ENCODE peak calls at places on chromosome 18, in nine cellular contexts. R is fibroblast of pulmonary artery, E is kidney, P is upper lobe of right lung, O is HFFc6, H is H9, V is lower leg skin, I is endothelial cell, W is brain microvascular endothelial cell. A is an unnamed sample.
A peak's percentile ranks its signal among the peaks of the same experiment; 100 is the strongest.

GRCh38 chr18:77470836-77471413 is 221.3 kb downstream of the GALR1 start:
- DNase-seq in H (no peak), R (peak; percentile 4), V (no peak), E (no peak), O (no peak), I (no peak), W (peak; percentile 31), P (no peak), A (no peak)

GRCh38 chr18:39062426-39062825 is 1496.8 kb upstream of the CELF4 start:
- DNase-seq in O (no peak), W (no peak), E (no peak), P (no peak), H (no peak), I (no peak), R (no peak), V (no peak), A (no peak)

GRCh38 chr18:69725009-69725408 is 222.7 kb downstream of the CD226 start:
- DNase-seq in O (no peak), I (no peak), P (no peak), V (no peak), R (peak; percentile 13), H (no peak), W (no peak), E (no peak), A (no peak)

GRCh38 chr18:49081511-49082146 is 130.9 kb upstream of the SMAD7 start:
- DNase-seq in R (no peak), H (no peak), P (no peak), E (no peak), W (peak; percentile 27), O (no peak), I (no peak), V (no peak), A (no peak)

GRCh38 chr18:27467073-27467472 is 282.0 kb upstream of the CHST9 start:
- DNase-seq in E (no peak), H (no peak), O (no peak), P (no peak), I (no peak), R (no peak), V (no peak), W (no peak), A (no peak)

GRCh38 chr18:26540041-26540628 is 8.2 kb downstream of the KCTD1 start:
- DNase-seq in R (peak; percentile 49), E (no peak), P (no peak), H (no peak), V (no peak), I (no peak), O (peak; percentile 68), W (no peak), A (no peak)

GRCh38 chr18:48374423-48375149 is 34.6 kb downstream of the ZBTB7C start:
- DNase-seq in V (no peak), E (no peak), P (no peak), W (no peak), H (no peak), R (peak; percentile 3), O (no peak), I (no peak), A (no peak)

GRCh38 chr18:9722691-9723090 is 14.6 kb downstream of the RAB31 start:
- DNase-seq in P (no peak), I (no peak), H (no peak), V (no peak), E (no peak), O (no peak), W (no peak), R (no peak), A (no peak)

GRCh38 chr18:58005885-58006523 is 38.0 kb upstream of the NEDD4L start:
- DNase-seq in H (no peak), R (peak; percentile 14), O (peak; percentile 37), V (no peak), E (no peak), I (no peak), W (peak; percentile 9), P (no peak), A (no peak)

GRCh38 chr18:24669502-24669901 is 209.1 kb downstream of the HRH4 start:
- DNase-seq in O (no peak), E (no peak), H (no peak), I (no peak), W (no peak), R (no peak), V (no peak), P (no peak), A (no peak)

GRCh38 chr18:12742453-12742852 is 39.6 kb downstream of the PSMG2 start:
- DNase-seq in I (no peak), H (no peak), R (peak; percentile 49), E (no peak), O (peak; percentile 82), W (peak; percentile 57), V (no peak), P (no peak), A (no peak)

GRCh38 chr18:12741351-12741750 is 38.5 kb downstream of the PSMG2 start:
- DNase-seq in V (no peak), R (peak; percentile 9), P (no peak), E (no peak), O (peak; percentile 91), I (no peak), W (peak; percentile 89), H (no peak), A (no peak)

DNA sequence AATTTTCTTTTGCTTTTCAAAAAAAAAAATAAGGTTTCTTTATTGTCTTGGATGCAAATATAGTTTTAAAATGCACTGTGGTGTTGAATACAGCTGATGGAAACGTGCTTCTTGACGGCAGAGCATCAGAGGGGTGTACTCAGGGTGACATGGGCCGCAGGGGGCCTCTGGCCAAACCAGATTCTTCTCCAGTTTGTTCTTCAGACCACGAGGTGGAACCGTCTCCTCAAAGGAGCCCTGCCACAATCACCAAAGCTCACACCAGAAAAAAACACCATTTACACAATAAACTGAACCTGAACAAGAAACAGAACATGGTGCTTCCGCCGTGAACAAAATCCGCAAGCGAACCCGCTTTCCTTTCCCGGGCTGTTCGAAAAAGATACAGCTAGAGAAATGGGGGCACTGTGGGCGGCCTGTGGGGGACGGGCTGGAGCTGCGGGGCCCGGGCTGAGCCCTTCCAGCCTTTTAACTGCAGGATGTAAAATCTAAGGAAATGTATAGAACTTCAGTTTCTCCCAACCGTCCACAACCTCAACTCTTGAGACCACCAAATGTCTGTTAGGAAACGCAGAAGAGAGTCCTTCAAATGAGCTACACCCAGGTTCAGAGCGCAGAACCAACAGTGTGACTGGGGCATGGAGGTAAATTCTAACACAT is 34.5 kb downstream of the PSMG2 start:
- DNase-seq in W (no peak), I (no peak), V (no peak), E (no peak), P (no peak), O (no peak), R (no peak), H (no peak), A (no peak)
- TF ChIP-seq CTCF in W (no peak), I (no peak), V (no peak), E (no peak), P (no peak), O (no peak), R (no peak), H (no peak), A (no peak)

GRCh38 chr18:46360841-46361240 is 256.7 kb downstream of the HAUS1 start:
- DNase-seq in V (no peak), W (no peak), O (no peak), E (no peak), H (no peak), R (no peak), P (no peak), I (no peak), A (no peak)

GRCh38 chr18:46366977-46367376 is 262.8 kb downstream of the HAUS1 start:
- DNase-seq in I (no peak), W (no peak), E (peak; percentile 4), R (no peak), V (no peak), P (no peak), O (no peak), H (no peak), A (no peak)

GRCh38 chr18:46366211-46366610 is 262.0 kb downstream of the HAUS1 start:
- DNase-seq in O (no peak), P (no peak), V (no peak), W (no peak), E (peak; percentile 33), R (no peak), H (no peak), I (no peak), A (no peak)

GRCh38 chr18:46362533-46362932 is 258.3 kb downstream of the HAUS1 start:
- DNase-seq in R (no peak), O (no peak), V (no peak), W (no peak), P (no peak), I (no peak), H (no peak), E (no peak), A (no peak)

DNA sequence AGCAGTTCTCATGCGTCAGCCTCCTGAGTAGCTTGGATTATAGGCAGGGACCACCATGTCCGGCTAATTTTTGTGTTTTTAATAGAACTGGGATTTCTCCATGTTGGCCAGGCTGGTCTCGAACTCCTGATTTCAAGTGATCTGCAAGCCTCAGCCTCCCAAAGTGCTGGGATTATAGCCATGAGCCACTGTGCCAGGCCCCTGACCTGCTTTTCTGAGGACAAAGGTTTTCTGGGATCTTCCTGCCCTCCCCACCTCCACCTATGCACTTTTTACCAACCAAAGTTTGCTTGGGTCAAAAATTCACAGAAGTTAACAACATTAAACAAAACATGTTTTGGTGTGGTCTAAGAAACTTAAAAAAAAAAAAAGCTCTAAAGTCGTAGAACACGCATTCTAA is 259.9 kb downstream of the HAUS1 start:
- DNase-seq in I (no peak), R (no peak), P (no peak), W (no peak), H (no peak), O (no peak), E (no peak), V (no peak), A (no peak)
- TF ChIP-seq CTCF in I (no peak), R (no peak), P (no peak), W (no peak), H (no peak), O (no peak), E (no peak), V (no peak), A (no peak)

GRCh38 chr18:54269924-54270844 is 867 bp downstream of the POLI start:
- DNase-seq in E (no peak), W (peak; percentile 34), H (peak; percentile 86), O (peak; percentile 48), I (peak; percentile 44), R (peak; percentile 57), P (no peak), V (peak; percentile 86), A (peak; percentile 13)
- TF ChIP-seq CTCF in E (peak; percentile 40), W (peak; percentile 49), H (peak; percentile 61), O (peak; percentile 74), I (peak; percentile 45), R (peak; percentile 58), P (peak; percentile 57), V (no peak), A (peak; percentile 54)

GRCh38 chr18:32018331-32019250 is at the start of gene RNF125:
- DNase-seq in E (peak; percentile 94), P (peak; percentile 92), O (peak; percentile 36), V (peak; percentile 95), R (peak; percentile 75), H (peak; percentile 89), W (peak; percentile 46), I (peak; percentile 86), A (peak; percentile 73)
- TF ChIP-seq CTCF in E (no peak), P (no peak), O (no peak), V (no peak), R (no peak), H (no peak), W (no peak), I (no peak), A (no peak)